ENCODE peak calls at places on chromosomes 16 and 17, in eight cellular contexts. B, H, I, C, L, K, Q and A are unnamed samples.

GRCh38 chr17:17518951-17519350 is 22.8 kb upstream of the RASD1 start:
- DNase-seq in Q (no peak), K (no peak), C (no peak), B (no peak), L (no peak), I (no peak), H (no peak), A (no peak)

GRCh38 chr17:67272312-67273050 is 27.5 kb upstream of the HELZ start:
- DNase-seq in K (peak), I (no peak), L (no peak), B (no peak), C (no peak), Q (no peak), H (no peak), A (no peak)

GRCh38 chr17:55117063-55117611 is 147.6 kb upstream of the HLF start:
- DNase-seq in I (no peak), Q (peak), B (no peak), L (no peak), H (no peak), K (no peak), C (no peak), A (no peak)

GRCh38 chr16:203246-203645 is 23.0 kb downstream of the HBQ1 start:
- DNase-seq in K (no peak), B (no peak), H (no peak), I (no peak), Q (no peak), C (no peak), L (no peak), A (no peak)

GRCh38 chr17:80260791-80261158 is at the start of gene RNF213:
- DNase-seq in C (no peak), L (peak), K (peak), B (peak), Q (no peak), H (no peak), I (peak), A (no peak)

GRCh38 chr17:10059684-10060211 is 138.7 kb downstream of the GAS7 start:
- DNase-seq in C (no peak), Q (no peak), B (no peak), I (peak), K (no peak), L (no peak), H (no peak), A (no peak)

GRCh38 chr16:59758848-59759247 is 1024.7 kb upstream of the GOT2 start:
- DNase-seq in C (no peak), L (no peak), K (peak), H (no peak), Q (peak), I (no peak), B (no peak), A (no peak)

GRCh38 chr16:57522960-57523359 is 13.4 kb downstream of the CCDC102A start:
- DNase-seq in K (no peak), L (no peak), C (no peak), Q (no peak), H (no peak), I (no peak), B (no peak), A (no peak)

GRCh38 chr17:18041776-18042175 is 2.6 kb downstream of the GID4 start:
- DNase-seq in L (no peak), B (no peak), K (peak), I (no peak), H (no peak), C (no peak), Q (peak), A (peak)

GRCh38 chr16:70789231-70789926 is 11.6 kb downstream of the VAC14 start:
- DNase-seq in I (peak), L (no peak), Q (no peak), B (no peak), K (no peak), C (no peak), H (no peak), A (no peak)

GRCh38 chr17:70168044-70168978 is 1.0 kb upstream of the KCNJ2 start:
- DNase-seq in K (peak), C (peak), I (peak), L (peak), B (peak), Q (peak), H (no peak), A (peak)

GRCh38 chr16:51306116-51306515 is 155.0 kb upstream of the SALL1 start:
- DNase-seq in C (peak), H (no peak), I (no peak), Q (no peak), B (no peak), L (no peak), K (no peak), A (peak)

GRCh38 chr17:82228842-82229685 is at the start of gene SLC16A3:
- DNase-seq in L (peak), I (no peak), B (no peak), K (peak), H (no peak), C (no peak), Q (peak), A (no peak)

DNA sequence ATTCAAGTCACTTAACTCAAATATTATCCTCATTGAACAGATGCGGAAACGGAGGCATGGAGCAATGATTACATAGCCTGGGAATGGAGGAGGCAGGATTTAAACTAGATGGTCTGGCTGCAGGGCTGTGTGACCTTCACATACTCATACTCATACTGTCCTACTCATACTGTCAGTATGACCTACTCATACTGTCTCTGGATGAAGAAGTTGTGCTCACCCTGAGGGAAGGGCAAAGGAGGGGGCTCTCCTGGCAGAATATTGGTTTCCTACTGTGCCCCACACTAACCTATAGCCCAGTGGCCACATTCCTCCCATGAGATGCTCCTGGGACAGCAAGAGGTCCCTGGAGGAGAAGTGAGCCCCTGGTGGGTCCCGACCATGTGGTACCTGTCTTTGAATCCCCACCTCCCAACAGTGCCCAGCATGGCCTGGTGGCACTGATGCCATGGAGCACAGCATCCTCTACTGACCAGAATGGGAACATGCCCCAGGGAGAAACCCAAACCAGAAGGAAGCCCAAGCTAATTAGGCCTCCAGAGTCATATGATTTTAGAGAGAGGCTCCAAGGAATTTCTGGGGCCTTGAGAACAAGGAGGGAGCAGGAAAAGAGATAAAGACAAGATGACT is 197.3 kb upstream of the SDK2 start:
- DNase-seq in B (no peak), K (no peak), C (no peak), I (no peak), H (no peak), L (no peak), Q (peak), A (no peak)
- TF ChIP-seq CTCF in B (peak), K (no peak), C (peak), I (peak), H (no peak), L (peak), Q (peak), A (no peak)

GRCh38 chr16:89829630-89830437 is 1.6 kb downstream of the SPIRE2 start:
- DNase-seq in H (no peak), L (no peak), B (no peak), K (no peak), I (no peak), Q (no peak), C (no peak), A (no peak)

GRCh38 chr16:89828870-89829629 is 775 bp downstream of the SPIRE2 start:
- DNase-seq in K (no peak), C (no peak), B (no peak), I (no peak), Q (no peak), H (no peak), L (no peak), A (no peak)

GRCh38 chr16:89827383-89828198 is 684 bp upstream of the SPIRE2 start:
- DNase-seq in H (no peak), L (peak), K (peak), C (peak), I (peak), Q (peak), B (peak), A (no peak)

GRCh38 chr16:89828199-89828869 is at the start of gene SPIRE2:
- DNase-seq in K (peak), B (peak), I (peak), H (no peak), C (peak), Q (peak), L (peak), A (no peak)

GRCh38 chr16:89826531-89827382 is 1.5 kb upstream of the SPIRE2 start:
- DNase-seq in L (no peak), I (no peak), B (no peak), K (no peak), Q (peak), H (no peak), C (no peak), A (no peak)
- H3K4me3 ChIP-seq in L (no peak), I (no peak), B (no peak), K (no peak), Q (no peak), H (no peak), C (no peak), A (no peak)

GRCh38 chr17:68972119-68972704 is 17.0 kb upstream of the ABCA8 start:
- DNase-seq in Q (peak), I (no peak), C (no peak), H (no peak), B (no peak), K (peak), L (no peak), A (no peak)
- TF ChIP-seq CTCF in Q (peak), I (peak), C (peak), H (peak), B (peak), K (peak), L (peak), A (peak)

GRCh38 chr17:40283662-40284061 is 4.0 kb upstream of the CDC6 start:
- DNase-seq in H (no peak), B (no peak), I (no peak), K (peak), Q (peak), C (peak), L (no peak), A (peak)
- H3K4me3 ChIP-seq in H (no peak), B (no peak), I (no peak), K (peak), Q (peak), C (peak), L (no peak), A (peak)

GRCh38 chr17:32222621-32223020 is 43.0 kb upstream of the RHBDL3 start:
- DNase-seq in L (no peak), C (no peak), Q (peak), B (no peak), K (peak), H (no peak), I (no peak), A (no peak)
- TF ChIP-seq CTCF in L (no peak), C (no peak), Q (peak), B (no peak), K (no peak), H (no peak), I (no peak), A (no peak)

GRCh38 chr16:75305364-75306101 is 54.1 kb upstream of the BCAR1 start:
- DNase-seq in I (peak), L (no peak), K (peak), Q (peak), C (peak), B (peak), H (peak), A (peak)
- H3K4me3 ChIP-seq in I (no peak), L (peak), K (no peak), Q (no peak), C (no peak), B (no peak), H (peak), A (no peak)

GRCh38 chr16:15765880-15766279 is 90.9 kb downstream of the MYH11 start:
- DNase-seq in K (no peak), Q (peak), H (no peak), L (no peak), I (peak), C (no peak), B (no peak), A (no peak)
- TF ChIP-seq CTCF in K (peak), Q (peak), H (peak), L (peak), I (peak), C (peak), B (peak), A (peak)

GRCh38 chr17:2691069-2691871 is 20.3 kb downstream of the CLUH start:
- DNase-seq in Q (no peak), K (no peak), C (no peak), B (no peak), I (peak), L (no peak), H (no peak), A (no peak)
- H3K4me3 ChIP-seq in Q (no peak), K (no peak), C (no peak), B (no peak), I (no peak), L (no peak), H (no peak), A (no peak)

GRCh38 chr17:63497708-63498483 is 21.0 kb downstream of the ACE start:
- DNase-seq in B (no peak), C (no peak), I (no peak), L (no peak), K (peak), H (no peak), Q (peak), A (no peak)
- TF ChIP-seq CTCF in B (no peak), C (peak), I (peak), L (peak), K (no peak), H (no peak), Q (peak), A (no peak)